ENCODE peak calls at places on chromosomes 7 and 10, in ten cellular contexts. V is neuronal stem cell, K is hepatocyte, T is SJSA1, H is tibial artery, W is spleen, P is thoracic aorta, M is IMR-90, Q is left ventricle myocardium inferior, X is cardiac muscle cell. E is an unnamed sample.
A peak's percentile ranks its signal among the peaks of the same experiment; 100 is the strongest.

GRCh38 chr10:117399341-117400196 is 24.3 kb upstream of the PDZD8 start:
- DNase-seq in V (no peak), K (no peak), T (no peak), H (no peak), W (no peak), P (no peak), M (no peak), Q (no peak), X (no peak), E (no peak)

GRCh38 chr7:124208173-124208572 is 175.3 kb upstream of the TMEM229A start:
- DNase-seq in V (no peak), K (no peak), T (no peak), H (no peak), W (no peak), P (no peak), M (no peak), Q (no peak), X (no peak), E (no peak)

GRCh38 chr7:71131256-71131752 is 640 bp upstream of the GALNT17 start:
- DNase-seq in V (peak; percentile 79), K (peak; percentile 79), T (no peak), H (peak; percentile 27), W (peak; percentile 72), P (no peak), M (no peak), Q (peak; percentile 33), X (peak; percentile 81), E (peak; percentile 56)

GRCh38 chr10:22810643-22811254 is 96.4 kb upstream of the PIP4K2A start:
- DNase-seq in V (peak; percentile 29), K (no peak), T (no peak), H (no peak), W (no peak), P (no peak), M (no peak), Q (no peak), X (no peak), E (no peak)

GRCh38 chr7:40221836-40222235 is 87.0 kb downstream of the SUGCT start:
- DNase-seq in V (no peak), K (peak; percentile 14), T (peak; percentile 85), H (peak; percentile 23), W (no peak), P (no peak), M (peak; percentile 92), Q (no peak), X (no peak), E (peak; percentile 46)

GRCh38 chr10:129809841-129810240 is 154.2 kb downstream of the EBF3 start:
- DNase-seq in V (no peak), K (no peak), T (no peak), H (no peak), W (no peak), P (no peak), M (no peak), Q (no peak), X (no peak), E (no peak)

GRCh38 chr7:18708204-18708603 is 212.7 kb downstream of the HDAC9 start:
- DNase-seq in V (no peak), K (no peak), T (no peak), H (no peak), W (no peak), P (no peak), M (no peak), Q (no peak), X (no peak), E (no peak)

GRCh38 chr7:2912684-2913439 is 68.8 kb upstream of the GNA12 start:
- DNase-seq in V (no peak), K (no peak), T (no peak), H (no peak), W (no peak), P (no peak), M (no peak), Q (no peak), X (no peak), E (no peak)

GRCh38 chr10:105875050-105875449 is 1234.0 kb downstream of the SORCS3 start:
- DNase-seq in V (no peak), K (no peak), T (no peak), H (no peak), W (no peak), P (no peak), M (no peak), Q (no peak), X (no peak), E (no peak)

GRCh38 chr10:1896153-1896552 is 158.8 kb upstream of the ADARB2 start:
- DNase-seq in V (no peak), K (no peak), T (no peak), H (no peak), W (no peak), P (no peak), M (no peak), Q (no peak), X (no peak), E (no peak)

GRCh38 chr7:2195403-2196246 is 37.1 kb downstream of the MAD1L1 start:
- DNase-seq in V (no peak), K (no peak), T (peak; percentile 32), H (no peak), W (no peak), P (no peak), M (no peak), Q (peak; percentile 59), X (no peak), E (no peak)

GRCh38 chr10:95217476-95217875 is 23.4 kb downstream of the ACSM6 start:
- DNase-seq in V (no peak), K (no peak), T (no peak), H (no peak), W (no peak), P (no peak), M (peak; percentile 35), Q (no peak), X (no peak), E (no peak)

GRCh38 chr10:122422266-122422980 is 32.0 kb upstream of the ARMS2 start:
- DNase-seq in V (no peak), K (no peak), T (no peak), H (no peak), W (no peak), P (no peak), M (no peak), Q (no peak), X (no peak), E (no peak)

GRCh38 chr10:129676014-129676413 is 209.0 kb downstream of the MGMT start:
- DNase-seq in V (no peak), K (no peak), T (no peak), H (no peak), W (no peak), P (no peak), M (no peak), Q (no peak), X (no peak), E (no peak)

GRCh38 chr10:102233997-102234396 is 7.3 kb downstream of the PITX3 start:
- DNase-seq in V (no peak), K (no peak), T (no peak), H (no peak), W (no peak), P (no peak), M (no peak), Q (no peak), X (no peak), E (no peak)
- H3K27me3 ChIP-seq in V (peaks cover 64% of the 10 kb centered on the region), K (peaks cover 68% of the 10 kb centered on the region), T (peaks cover 29% of the 10 kb centered on the region), H (peaks cover 3% of the 10 kb centered on the region), W (peaks cover 23% of the 10 kb centered on the region), P (peaks cover 11% of the 10 kb centered on the region), M (peaks cover 46% of the 10 kb centered on the region), Q (peaks cover 57% of the 10 kb centered on the region), X (peaks cover 34% of the 10 kb centered on the region), E (peaks cover 17% of the 10 kb centered on the region)

DNA sequence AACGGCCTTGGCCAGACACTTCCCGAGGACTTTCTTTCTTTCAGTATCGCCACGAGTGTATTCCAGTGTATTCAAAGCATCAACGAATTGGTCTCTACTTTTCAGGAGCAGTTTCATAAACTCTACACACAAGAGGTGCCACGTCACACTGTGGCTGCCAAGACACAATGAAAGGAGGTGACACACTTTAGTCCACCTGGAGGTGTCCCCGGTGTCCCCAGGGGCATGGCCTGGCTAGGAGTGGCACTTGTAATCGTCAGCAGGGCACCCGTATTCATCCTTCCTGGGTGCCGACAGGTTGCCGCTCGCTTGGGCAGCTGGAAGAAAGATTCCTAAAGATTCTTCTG is 5.0 kb downstream of the TNS3 start:
- DNase-seq in V (no peak), K (no peak), T (no peak), H (no peak), W (no peak), P (no peak), M (no peak), Q (no peak), X (no peak), E (peak; percentile 58)
- H3K4me1 ChIP-seq in V (peaks cover 17% of the 10 kb centered on the region), K (peaks cover 81% of the 10 kb centered on the region), T (peaks cover 88% of the 10 kb centered on the region), H (peaks cover 85% of the 10 kb centered on the region), W (peaks cover 96% of the 10 kb centered on the region), P (peaks cover 42% of the 10 kb centered on the region), M (peaks cover 49% of the 10 kb centered on the region), Q (peaks cover 83% of the 10 kb centered on the region), X (no peaks in the 10 kb centered on the region), E (peaks cover 86% of the 10 kb centered on the region)

DNA sequence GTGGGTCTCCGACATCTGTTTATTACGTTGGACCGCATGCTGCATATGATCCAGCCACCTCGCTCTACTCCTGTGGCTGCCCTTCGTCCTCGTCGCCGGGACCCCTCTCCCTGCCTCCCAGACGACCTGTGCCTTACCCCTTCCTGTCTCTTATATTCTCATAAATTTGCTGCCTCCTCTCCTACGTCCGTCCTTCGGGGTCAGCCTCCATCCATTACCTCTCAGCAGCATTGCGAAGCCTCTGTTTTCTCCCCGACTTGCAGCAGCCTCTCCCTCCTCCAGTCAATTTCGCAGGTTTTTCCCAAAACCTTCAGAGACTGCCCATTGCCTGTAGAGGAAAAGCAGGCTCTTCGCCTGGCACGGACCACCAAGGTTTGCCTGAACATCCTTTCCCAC is 39.4 kb upstream of the LEP start:
- DNase-seq in V (no peak), K (no peak), T (peak; percentile 32), H (no peak), W (no peak), P (no peak), M (no peak), Q (no peak), X (no peak), E (no peak)
- H3K27me3 ChIP-seq in V (peaks cover 27% of the 10 kb centered on the region), K (peaks cover 48% of the 10 kb centered on the region), T (peaks cover 5% of the 10 kb centered on the region), H (no peaks in the 10 kb centered on the region), W (peaks cover 27% of the 10 kb centered on the region), P (peaks cover 8% of the 10 kb centered on the region), M (peaks cover 72% of the 10 kb centered on the region), Q (peaks cover 89% of the 10 kb centered on the region), X (peaks cover 70% of the 10 kb centered on the region), E (no peaks in the 10 kb centered on the region)

GRCh38 chr10:110499796-110500514 is 2.2 kb downstream of the DUSP5 start:
- DNase-seq in V (no peak), K (no peak), T (no peak), H (no peak), W (no peak), P (no peak), M (peak; percentile 58), Q (no peak), X (peak; percentile 54), E (no peak)
- H3K4me1 ChIP-seq in V (peaks cover 28% of the 10 kb centered on the region), K (peaks cover 46% of the 10 kb centered on the region), T (peaks cover 83% of the 10 kb centered on the region), H (peaks cover 39% of the 10 kb centered on the region), W (peaks cover 89% of the 10 kb centered on the region), P (peaks cover 31% of the 10 kb centered on the region), M (peaks cover 31% of the 10 kb centered on the region), Q (peaks cover 90% of the 10 kb centered on the region), X (peaks cover 41% of the 10 kb centered on the region), E (peaks cover 60% of the 10 kb centered on the region)

GRCh38 chr10:92009445-92009844 is 85.9 kb downstream of the BTAF1 start:
- DNase-seq in V (no peak), K (no peak), T (no peak), H (no peak), W (no peak), P (no peak), M (no peak), Q (no peak), X (no peak), E (no peak)
- H3K27me3 ChIP-seq in V (no peaks in the 10 kb centered on the region), K (no peaks in the 10 kb centered on the region), T (no peaks in the 10 kb centered on the region), H (no peaks in the 10 kb centered on the region), W (no peaks in the 10 kb centered on the region), P (no peaks in the 10 kb centered on the region), M (no peaks in the 10 kb centered on the region), Q (no peaks in the 10 kb centered on the region), X (no peaks in the 10 kb centered on the region), E (no peaks in the 10 kb centered on the region)

E was measured in body of pancreas.